ENCODE peak calls at places on chromosomes 6 and 20, in six cellular contexts. M is ecto neural progenitor cell; R is stimulated activated CD8-positive, alpha-beta memory T cell treated with anti-CD3 and anti-CD28 coated beads, Interleukin-12 subunit alpha, Interleukin-12 subunit beta, amount 100 ng/mL, for 4 hours; H is EL; A is progenitor cell of endocrine pancreas; O is mucosa of descending colon. S is an unnamed sample.

GRCh38 chr6:152240436-152240835 is 396.7 kb downstream of the SYNE1 start:
- DNase-seq in M (no peak), R (no peak), H (no peak), A (no peak), O (no peak), S (no peak)

GRCh38 chr20:25300496-25301170 is 52.7 kb downstream of the PYGB start:
- DNase-seq in M (no peak), R (no peak), H (peak), A (no peak), O (no peak), S (no peak)

GRCh38 chr6:108733706-108734105 is 114.5 kb upstream of the ARMC2 start:
- DNase-seq in M (no peak), R (no peak), H (no peak), A (no peak), O (no peak), S (no peak)

GRCh38 chr20:62002882-62003480 is 62.7 kb downstream of the TAF4 start:
- DNase-seq in M (no peak), R (no peak), H (no peak), A (no peak), O (no peak), S (no peak)

GRCh38 chr6:162478191-162478642 is 249.3 kb downstream of the PRKN start:
- DNase-seq in M (no peak), R (no peak), H (no peak), A (no peak), O (no peak), S (no peak)

GRCh38 chr6:3900744-3901351 is 51.7 kb downstream of the FAM50B start:
- DNase-seq in M (no peak), R (no peak), H (peak), A (no peak), O (no peak), S (no peak)

GRCh38 chr6:93787841-93788240 is 368.5 kb upstream of the EPHA7 start:
- DNase-seq in M (no peak), R (no peak), H (no peak), A (no peak), O (no peak), S (no peak)

GRCh38 chr6:157959451-157960227 is 22.0 kb upstream of the SYNJ2 start:
- DNase-seq in M (no peak), R (no peak), H (no peak), A (no peak), O (no peak), S (peak)

GRCh38 chr20:6819599-6819998 is 52.1 kb downstream of the BMP2 start:
- DNase-seq in M (no peak), R (no peak), H (no peak), A (no peak), O (peak), S (no peak)

GRCh38 chr20:707711-708110 is 32.1 kb upstream of the SCRT2 start:
- DNase-seq in M (no peak), R (no peak), H (no peak), A (no peak), O (no peak), S (no peak)

GRCh38 chr20:47701612-47702011 is 83.7 kb downstream of the SULF2 start:
- DNase-seq in M (no peak), R (no peak), H (peak), A (no peak), O (no peak), S (no peak)

GRCh38 chr6:85714893-85715530 is 72.3 kb upstream of the SYNCRIP start:
- DNase-seq in M (no peak), R (no peak), H (no peak), A (no peak), O (no peak), S (no peak)

GRCh38 chr6:3788408-3789017 is 37.0 kb upstream of the PXDC1 start:
- DNase-seq in M (no peak), R (no peak), H (no peak), A (no peak), O (no peak), S (no peak)

GRCh38 chr6:87558446-87558845 is 31.3 kb downstream of the RARS2 start:
- DNase-seq in M (no peak), R (no peak), H (peak), A (no peak), O (no peak), S (no peak)

GRCh38 chr6:169858293-169858934 is 107.0 kb downstream of the ERMARD start:
- DNase-seq in M (no peak), R (no peak), H (no peak), A (no peak), O (no peak), S (peak)

GRCh38 chr6:6599468-6599873 is 11.0 kb downstream of the LY86 start:
- DNase-seq in M (peak), R (no peak), H (no peak), A (no peak), O (peak), S (peak)

GRCh38 chr6:134676307-134677281 is 273.3 kb downstream of the ALDH8A1 start:
- DNase-seq in M (no peak), R (no peak), H (no peak), A (no peak), O (peak), S (peak)

GRCh38 chr6:29845405-29846006 is 17.9 kb downstream of the HLA-G start:
- DNase-seq in M (no peak), R (no peak), H (no peak), A (no peak), O (peak), S (no peak)

GRCh38 chr20:64226686-64227576 is 28.6 kb upstream of the PCMTD2 start:
- DNase-seq in M (no peak), R (no peak), H (no peak), A (no peak), O (no peak), S (no peak)

GRCh38 chr6:44074383-44075136 is 52.7 kb downstream of the MRPL14 start:
- DNase-seq in M (peak), R (peak), H (peak), A (peak), O (peak), S (no peak)

GRCh38 chr6:124792386-124792785 is 169.9 kb upstream of the RNF217 start:
- DNase-seq in M (no peak), R (no peak), H (no peak), A (no peak), O (no peak), S (no peak)

GRCh38 chr6:15079288-15079817 is 166.5 kb upstream of the JARID2 start:
- DNase-seq in M (no peak), R (no peak), H (no peak), A (no peak), O (no peak), S (no peak)

GRCh38 chr6:63347599-63347998 is 27.8 kb upstream of the LGSN start:
- DNase-seq in M (no peak), R (no peak), H (peak), A (no peak), O (no peak), S (no peak)

GRCh38 chr6:90180526-90180925 is 116.1 kb downstream of the BACH2 start:
- DNase-seq in M (no peak), R (no peak), H (no peak), A (no peak), O (no peak), S (no peak)

GRCh38 chr6:122007366-122007765 is 392.1 kb upstream of the HSF2 start:
- DNase-seq in M (no peak), R (no peak), H (no peak), A (no peak), O (no peak), S (no peak)

GRCh38 chr6:13141392-13141791 is 186.9 kb downstream of the TBC1D7 start:
- DNase-seq in M (no peak), R (no peak), H (no peak), A (no peak), O (no peak), S (no peak)

GRCh38 chr20:733806-734205 is 34.5 kb downstream of the SLC52A3 start:
- DNase-seq in M (no peak), R (no peak), H (no peak), A (no peak), O (no peak), S (no peak)

GRCh38 chr6:168601101-168601500 is 160.1 kb downstream of the SMOC2 start:
- DNase-seq in M (no peak), R (no peak), H (no peak), A (no peak), O (no peak), S (no peak)

GRCh38 chr6:35724059-35724458 is 12.8 kb upstream of the ARMC12 start:
- DNase-seq in M (no peak), R (no peak), H (no peak), A (no peak), O (no peak), S (no peak)

GRCh38 chr6:169863149-169863525 is 111.7 kb downstream of the ERMARD start:
- DNase-seq in M (no peak), R (no peak), H (no peak), A (no peak), O (no peak), S (peak)

GRCh38 chr20:47276856-47277541 is 79.5 kb downstream of the ZMYND8 start:
- DNase-seq in M (no peak), R (no peak), H (peak), A (no peak), O (no peak), S (peak)

GRCh38 chr6:152309648-152310047 is 327.5 kb downstream of the SYNE1 start:
- DNase-seq in M (no peak), R (peak), H (no peak), A (no peak), O (peak), S (no peak)

GRCh38 chr6:18136260-18136659 is 13.8 kb upstream of the NHLRC1 start:
- DNase-seq in M (no peak), R (no peak), H (no peak), A (no peak), O (no peak), S (no peak)

GRCh38 chr20:58650181-58650775 is 805 bp upstream of the STX16 start:
- DNase-seq in M (peak), R (peak), H (peak), A (peak), O (peak), S (peak)

GRCh38 chr20:3659492-3660261 is 3.5 kb downstream of the GFRA4 start:
- DNase-seq in M (peak), R (no peak), H (no peak), A (no peak), O (no peak), S (no peak)

GRCh38 chr6:151652338-151652737 is 155.1 kb upstream of the ESR1 start:
- DNase-seq in M (no peak), R (no peak), H (no peak), A (no peak), O (no peak), S (no peak)

GRCh38 chr6:7050911-7051779 is 56.6 kb upstream of the RREB1 start:
- DNase-seq in M (peak), R (no peak), H (peak), A (peak), O (peak), S (no peak)

GRCh38 chr6:90701146-90701781 is 114.4 kb upstream of the MAP3K7 start:
- DNase-seq in M (no peak), R (no peak), H (peak), A (no peak), O (no peak), S (no peak)

GRCh38 chr20:18004389-18005031 is 35.7 kb downstream of the MGME1 start:
- DNase-seq in M (no peak), R (no peak), H (no peak), A (no peak), O (no peak), S (no peak)